ENCODE peak calls at places on chromosome 19, in four cellular contexts. X, K, N and W are unnamed samples.

GRCh38 chr19:46537136-46538097 is 41.8 kb upstream of the PNMA8B start:
- DNase-seq in X (peak), K (peak), N (peak), W (peak)

GRCh38 chr19:31270897-31271568 is 78.2 kb downstream of the TSHZ3 start:
- DNase-seq in X (peak), K (no peak), N (no peak), W (no peak)

GRCh38 chr19:46714523-46715106 is 2.3 kb downstream of the PRKD2 start:
- DNase-seq in X (peak), K (no peak), N (peak), W (peak)

GRCh38 chr19:57947419-57948134 is at the start of gene ZNF256:
- DNase-seq in X (peak), K (peak), N (peak), W (peak)

GRCh38 chr19:55526216-55527196 is 10.4 kb downstream of the SBK2 start:
- DNase-seq in X (peak), K (peak), N (no peak), W (no peak)

GRCh38 chr19:3844596-3844995 is 24.2 kb downstream of the ZFR2 start:
- DNase-seq in X (no peak), K (no peak), N (no peak), W (no peak)

GRCh38 chr19:5927439-5927821 is 13.4 kb downstream of the CAPS start:
- DNase-seq in X (no peak), K (no peak), N (peak), W (peak)

GRCh38 chr19:18541258-18541991 is 1.9 kb downstream of the FKBP8 start:
- DNase-seq in X (peak), K (no peak), N (no peak), W (no peak)

GRCh38 chr19:1631557-1632100 is 20.8 kb downstream of the TCF3 start:
- DNase-seq in X (no peak), K (no peak), N (no peak), W (no peak)

GRCh38 chr19:22545751-22546150 is 88.4 kb upstream of the ZNF492 start:
- DNase-seq in X (peak), K (peak), N (peak), W (peak)

GRCh38 chr19:2529473-2529918 is 53.6 kb downstream of the GADD45B start:
- DNase-seq in X (peak), K (no peak), N (peak), W (no peak)

GRCh38 chr19:45001087-45001739 is at the start of gene RELB:
- DNase-seq in X (peak), K (peak), N (peak), W (peak)

GRCh38 chr19:39430675-39431593 is 4.8 kb downstream of the RPS16 start:
- DNase-seq in X (no peak), K (peak), N (peak), W (peak)

GRCh38 chr19:57135797-57136196 is 9.2 kb downstream of the ZIM3 start:
- DNase-seq in X (no peak), K (no peak), N (no peak), W (no peak)

GRCh38 chr19:6062274-6062673 is 48.0 kb downstream of the RFX2 start:
- DNase-seq in X (peak), K (no peak), N (no peak), W (no peak)

GRCh38 chr19:38870612-38871011 is 7.5 kb downstream of the RINL start:
- DNase-seq in X (no peak), K (no peak), N (no peak), W (no peak)

GRCh38 chr19:1206063-1206732 is 620 bp downstream of the STK11 start:
- DNase-seq in X (no peak), K (no peak), N (no peak), W (no peak)

GRCh38 chr19:6233051-6233826 is 46.5 kb downstream of the MLLT1 start:
- DNase-seq in X (peak), K (peak), N (no peak), W (no peak)

GRCh38 chr19:7976461-7976860 is 29.0 kb downstream of the ELAVL1 start:
- DNase-seq in X (no peak), K (no peak), N (no peak), W (no peak)

GRCh38 chr19:48795855-48796142 is 15.0 kb downstream of the BCAT2 start:
- DNase-seq in X (no peak), K (no peak), N (no peak), W (no peak)

GRCh38 chr19:2016041-2016807 is 710 bp upstream of the BTBD2 start:
- DNase-seq in X (peak), K (peak), N (peak), W (peak)

GRCh38 chr19:29715695-29716581 is 877 bp upstream of the C19orf12 start:
- DNase-seq in X (no peak), K (no peak), N (peak), W (peak)

GRCh38 chr19:33622809-33623511 is 1.2 kb downstream of the CHST8 start:
- DNase-seq in X (no peak), K (no peak), N (no peak), W (no peak)

GRCh38 chr19:49567722-49568454 is 12.5 kb downstream of the NOSIP start:
- DNase-seq in X (peak), K (no peak), N (peak), W (no peak)

GRCh38 chr19:48147597-48148175 is 22.5 kb downstream of the LIG1 start:
- DNase-seq in X (no peak), K (no peak), N (no peak), W (no peak)

GRCh38 chr19:52535831-52536800 is 8.6 kb downstream of the ZNF808 start:
- DNase-seq in X (peak), K (peak), N (peak), W (peak)

GRCh38 chr19:12774588-12775555 is at the start of gene HOOK2:
- DNase-seq in X (no peak), K (peak), N (peak), W (no peak)

GRCh38 chr19:48591021-48591420 is 15.5 kb upstream of the SPACA4 start:
- DNase-seq in X (no peak), K (no peak), N (no peak), W (no peak)

GRCh38 chr19:17673937-17674799 is 14.0 kb downstream of the UNC13A start:
- DNase-seq in X (no peak), K (no peak), N (no peak), W (no peak)